ENCODE peak calls at places on chromosomes 5 and 9, in four cellular contexts. M is left ventricle myocardium inferior, P is fibroblast of mammary gland, G is lower leg skin. N is an unnamed sample.

GRCh38 chr9:17437813-17438212 is 141.1 kb upstream of the SH3GL2 start:
- DNase-seq in M (no peak), P (no peak), G (no peak), N (no peak)

GRCh38 chr5:10595678-10596309 is 31.9 kb downstream of the ANKRD33B start:
- DNase-seq in M (no peak), P (peak; percentile 96), G (peak; percentile 87), N (no peak)

GRCh38 chr5:156272139-156272538 is 54.8 kb upstream of the SGCD start:
- DNase-seq in M (no peak), P (no peak), G (no peak), N (no peak)

GRCh38 chr5:11892832-11893231 is 11.4 kb downstream of the CTNND2 start:
- DNase-seq in M (no peak), P (no peak), G (no peak), N (no peak)

GRCh38 chr9:37025381-37026084 is 8.5 kb downstream of the PAX5 start:
- DNase-seq in M (no peak), P (no peak), G (peak; percentile 78), N (no peak)

GRCh38 chr9:110049699-110050450 is 158.1 kb downstream of the C9orf152 start:
- DNase-seq in M (peak; percentile 44), P (no peak), G (peak; percentile 89), N (no peak)

GRCh38 chr5:76546497-76547102 is 76.6 kb downstream of the F2RL2 start:
- DNase-seq in M (no peak), P (no peak), G (no peak), N (no peak)

GRCh38 chr5:83608122-83608521 is 112.5 kb downstream of the HAPLN1 start:
- DNase-seq in M (no peak), P (peak; percentile 43), G (no peak), N (no peak)

GRCh38 chr9:101201626-101202025 is 173.1 kb downstream of the PLPPR1 start:
- DNase-seq in M (no peak), P (no peak), G (no peak), N (no peak)

GRCh38 chr9:110128664-110129329 is 79.2 kb downstream of the C9orf152 start:
- DNase-seq in M (no peak), P (no peak), G (no peak), N (no peak)

GRCh38 chr5:172733179-172733973 is 37.6 kb downstream of the DUSP1 start:
- DNase-seq in M (peak; percentile 84), P (peak; percentile 99), G (peak; percentile 97), N (no peak)

GRCh38 chr5:179370490-179371122 is 25.3 kb upstream of the ADAMTS2 start:
- DNase-seq in M (no peak), P (no peak), G (no peak), N (no peak)

GRCh38 chr9:97501177-97501971 is at the start of gene TMOD1:
- DNase-seq in M (peak; percentile 82), P (no peak), G (peak; percentile 90), N (no peak)

GRCh38 chr9:86909388-86909787 is 37.9 kb downstream of the GAS1 start:
- DNase-seq in M (no peak), P (peak; percentile 69), G (no peak), N (no peak)

GRCh38 chr5:139404484-139404840 is 573 bp upstream of the SPATA24 start:
- DNase-seq in M (no peak), P (no peak), G (no peak), N (no peak)

GRCh38 chr5:612498-613424 is 621 bp downstream of the CEP72 start:
- DNase-seq in M (no peak), P (peak; percentile 12), G (peak; percentile 86), N (peak; percentile 12)

GRCh38 chr5:17216974-17217325 is 481 bp upstream of the BASP1 start:
- DNase-seq in M (no peak), P (peak; percentile 34), G (peak; percentile 87), N (no peak)

GRCh38 chr5:80852331-80853245 is 107.6 kb upstream of the RASGRF2 start:
- DNase-seq in M (no peak), P (no peak), G (no peak), N (no peak)

GRCh38 chr9:77589046-77589795 is 58.9 kb downstream of the GNA14 start:
- DNase-seq in M (no peak), P (no peak), G (no peak), N (no peak)

GRCh38 chr5:13632676-13633075 is 311.8 kb downstream of the DNAH5 start:
- DNase-seq in M (no peak), P (no peak), G (no peak), N (no peak)

GRCh38 chr9:115234094-115234493 is 116.1 kb upstream of the TNC start:
- DNase-seq in M (no peak), P (peak; percentile 94), G (no peak), N (no peak)

GRCh38 chr9:132923346-132923902 is 21.0 kb downstream of the TSC1 start:
- DNase-seq in M (no peak), P (no peak), G (no peak), N (no peak)

GRCh38 chr5:142547445-142548374 is 138.2 kb downstream of the FGF1 start:
- DNase-seq in M (no peak), P (no peak), G (no peak), N (no peak)

GRCh38 chr5:37867634-37868033 is 27.8 kb upstream of the GDNF start:
- DNase-seq in M (no peak), P (no peak), G (no peak), N (no peak)

GRCh38 chr5:52928664-52929063 is 60.5 kb upstream of the ITGA2 start:
- DNase-seq in M (no peak), P (no peak), G (no peak), N (no peak)

GRCh38 chr9:95757483-95757882 is 118.0 kb upstream of the ERCC6L2 start:
- DNase-seq in M (no peak), P (no peak), G (no peak), N (no peak)

GRCh38 chr9:129574911-129575574 is 45.9 kb downstream of the C9orf50 start:
- DNase-seq in M (no peak), P (peak; percentile 89), G (no peak), N (no peak)